ENCODE peak calls at places on chromosomes 4 and X, in five cellular contexts. Y is IMR-90, S is body of pancreas, D is astrocyte of the cerebellum, X is right atrium auricular region. B is an unnamed sample.

GRCh38 chrX:38166478-38167083 is 54.1 kb downstream of the SRPX start:
- DNase-seq in S (peak), Y (peak), D (no peak), X (no peak), B (peak)

GRCh38 chrX:130179579-130180215 is 7.9 kb downstream of the RAB33A start:
- DNase-seq in Y (peak), X (no peak), S (no peak), D (no peak), B (no peak)

GRCh38 chr4:112677519-112678091 is 40.7 kb downstream of the LARP7 start:
- DNase-seq in X (no peak), D (no peak), Y (no peak), S (no peak), B (no peak)

GRCh38 chr4:98260047-98260578 is 1.1 kb upstream of the RAP1GDS1 start:
- DNase-seq in Y (peak), X (no peak), S (peak), D (no peak), B (peak)

GRCh38 chr4:3936184-3936583 is 170.0 kb downstream of the ADRA2C start:
- DNase-seq in Y (no peak), S (no peak), D (no peak), X (no peak), B (no peak)

GRCh38 chrX:68490644-68491043 is 8.2 kb upstream of the YIPF6 start:
- DNase-seq in X (no peak), D (no peak), S (peak), Y (peak), B (peak)

GRCh38 chr4:124449881-124450280 is 262.7 kb downstream of the ANKRD50 start:
- DNase-seq in S (no peak), Y (no peak), X (no peak), D (no peak), B (no peak)

GRCh38 chrX:68286076-68286475 is 147.2 kb downstream of the OPHN1 start:
- DNase-seq in S (no peak), D (no peak), X (no peak), Y (peak), B (peak)

GRCh38 chrX:121365572-121366161 is 318.3 kb downstream of the GLUD2 start:
- DNase-seq in Y (no peak), X (no peak), D (no peak), S (no peak), B (no peak)

GRCh38 chrX:71666240-71667223 is 814 bp upstream of the LOC101059915 start:
- DNase-seq in Y (no peak), D (no peak), X (no peak), S (no peak), B (no peak)

GRCh38 chr4:186192068-186192751 is 843 bp downstream of the CYP4V2 start:
- DNase-seq in X (peak), Y (peak), S (peak), D (no peak), B (peak)

GRCh38 chr4:168674077-168674747 is 177.4 kb downstream of the PALLD start:
- DNase-seq in D (no peak), S (peak), X (no peak), Y (peak), B (peak)

GRCh38 chrX:97797076-97797475 is 913.4 kb downstream of the RPA4 start:
- DNase-seq in D (no peak), Y (no peak), X (no peak), S (no peak), B (no peak)

GRCh38 chr4:169791527-169792156 is 33.9 kb upstream of the HPF1 start:
- DNase-seq in Y (peak), X (no peak), S (peak), D (peak), B (peak)

GRCh38 chrX:150522494-150522893 is 45.9 kb upstream of the MTM1 start:
- DNase-seq in S (no peak), X (no peak), Y (no peak), D (no peak), B (no peak)

GRCh38 chrX:131279197-131279596 is 9.9 kb downstream of the IGSF1 start:
- DNase-seq in S (no peak), D (no peak), Y (no peak), X (no peak), B (no peak)

GRCh38 chrX:138858438-138858837 is 146.9 kb upstream of the FGF13 start:
- DNase-seq in X (no peak), Y (peak), S (no peak), D (peak), B (peak)

GRCh38 chrX:14039344-14039743 is 9.7 kb upstream of the GEMIN8 start:
- DNase-seq in X (no peak), D (no peak), S (peak), Y (peak), B (peak)

GRCh38 chr4:23938796-23939195 is 48.9 kb upstream of the PPARGC1A start:
- DNase-seq in X (no peak), Y (no peak), D (no peak), S (no peak), B (no peak)

GRCh38 chr4:142840516-142841123 is 5.5 kb downstream of the INPP4B start:
- DNase-seq in S (peak), Y (peak), D (peak), X (no peak), B (peak)

GRCh38 chr4:100224701-100225100 is 34.4 kb upstream of the DDIT4L start:
- DNase-seq in Y (no peak), S (no peak), X (no peak), D (no peak), B (no peak)
- H3K4me3 ChIP-seq in Y (no peak), S (no peak), X (no peak), D (no peak), B (no peak)

GRCh38 chrX:47648376-47648775 is 2.0 kb downstream of the ELK1 start:
- DNase-seq in S (no peak), D (no peak), Y (peak), X (no peak), B (no peak)

GRCh38 chrX:47645530-47645929 is 4.8 kb downstream of the ELK1 start:
- DNase-seq in D (no peak), S (no peak), X (no peak), Y (no peak), B (no peak)

GRCh38 chrX:47646636-47647035 is 3.7 kb downstream of the ELK1 start:
- DNase-seq in Y (no peak), X (no peak), D (no peak), S (no peak), B (no peak)

GRCh38 chrX:47643926-47644325 is 6.4 kb downstream of the ELK1 start:
- DNase-seq in S (no peak), Y (peak), D (no peak), X (no peak), B (peak)

GRCh38 chrX:47644557-47645091 is 5.7 kb downstream of the ELK1 start:
- DNase-seq in Y (peak), D (no peak), X (no peak), S (no peak), B (peak)
- TF ChIP-seq CTCF in Y (peak), D (peak), X (peak), S (no peak), B (peak)

GRCh38 chrX:9646471-9647038 is 119.1 kb downstream of the GPR143 start:
- DNase-seq in Y (peak), X (no peak), S (no peak), D (no peak), B (peak)
- H3K4me3 ChIP-seq in Y (no peak), X (no peak), S (no peak), D (no peak), B (no peak)

DNA sequence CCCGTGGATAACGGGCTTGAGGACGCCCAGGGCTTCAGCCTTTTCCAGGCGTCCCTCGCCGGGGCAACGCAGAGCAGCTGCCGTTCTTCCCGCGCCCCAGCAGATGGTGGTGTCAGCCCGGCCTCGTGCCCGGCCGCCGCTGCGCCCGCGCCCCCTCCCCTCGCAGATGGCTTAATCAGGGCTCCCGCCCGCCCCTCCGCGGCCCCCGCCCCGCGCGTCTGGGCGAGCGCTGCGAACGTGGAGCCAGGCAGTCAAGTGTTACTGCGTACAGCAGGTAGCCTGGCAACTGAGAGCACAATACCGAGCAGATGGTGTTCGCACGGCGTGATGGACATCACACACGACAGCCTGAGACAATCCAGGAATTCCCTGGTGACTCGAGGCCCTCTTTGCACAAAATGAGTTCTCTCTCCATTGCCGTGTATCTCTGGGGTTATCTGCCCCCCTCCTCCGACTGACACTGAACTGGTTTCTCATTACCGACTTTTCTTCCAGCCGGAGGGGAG is 69.3 kb downstream of the MGST2 start:
- DNase-seq in S (peak), D (peak), Y (peak), X (peak), B (peak)
- TF ChIP-seq CTCF in S (peak), D (peak), Y (peak), X (peak), B (no peak)